ENCODE peak calls at places on chromosomes 3 and 15, in five cellular contexts. D is lung, O is brain microvascular endothelial cell, H is GM12878, L is PC-9. K is an unnamed sample.
A peak's percentile ranks its signal among the peaks of the same experiment; 100 is the strongest.

GRCh38 chr3:182212479-182213076 is 500.9 kb downstream of the SOX2 start:
- DNase-seq in D (peak; percentile 65), O (peak; percentile 1), H (no peak), L (peak; percentile 100), K (peak; percentile 61)

GRCh38 chr3:116815831-116816588 is 106.4 kb downstream of the TUSC7 start:
- DNase-seq in D (no peak), O (no peak), H (no peak), L (no peak), K (no peak)

GRCh38 chr15:62760506-62760905 is 282.0 kb upstream of the TPM1 start:
- DNase-seq in D (no peak), O (no peak), H (no peak), L (no peak), K (no peak)

GRCh38 chr3:43964640-43965039 is 273.9 kb downstream of the ABHD5 start:
- DNase-seq in D (no peak), O (no peak), H (no peak), L (no peak), K (no peak)

GRCh38 chr3:98726084-98726483 is 37.1 kb upstream of the ST3GAL6 start:
- DNase-seq in D (no peak), O (peak; percentile 28), H (no peak), L (no peak), K (peak; percentile 47)

GRCh38 chr15:43134157-43134637 is 811 bp downstream of the TMEM62 start:
- DNase-seq in D (no peak), O (no peak), H (no peak), L (no peak), K (peak; percentile 7)

GRCh38 chr3:127655641-127656040 is 17.1 kb upstream of the ABTB1 start:
- DNase-seq in D (no peak), O (peak; percentile 24), H (no peak), L (no peak), K (no peak)

GRCh38 chr15:62624541-62625399 is 417.8 kb upstream of the TPM1 start:
- DNase-seq in D (no peak), O (peak; percentile 42), H (peak; percentile 27), L (no peak), K (no peak)

GRCh38 chr3:3200632-3201212 is 21.2 kb upstream of the CRBN start:
- DNase-seq in D (peak; percentile 34), O (peak; percentile 51), H (peak; percentile 12), L (no peak), K (peak; percentile 48)

GRCh38 chr15:73924258-73924921 is 1.9 kb upstream of the LOXL1 start:
- DNase-seq in D (no peak), O (peak; percentile 62), H (no peak), L (peak; percentile 74), K (peak; percentile 78)

GRCh38 chr15:52217186-52217585 is 26.0 kb upstream of the GNB5 start:
- DNase-seq in D (no peak), O (no peak), H (no peak), L (no peak), K (no peak)

GRCh38 chr15:79185199-79185598 is 94.6 kb upstream of the RASGRF1 start:
- DNase-seq in D (no peak), O (peak; percentile 11), H (no peak), L (no peak), K (no peak)

GRCh38 chr3:128573707-128574162 is 76.9 kb downstream of the RPN1 start:
- DNase-seq in D (no peak), O (no peak), H (no peak), L (no peak), K (peak; percentile 70)

GRCh38 chr3:31142139-31142538 is 247.7 kb upstream of the GADL1 start:
- DNase-seq in D (no peak), O (no peak), H (no peak), L (no peak), K (no peak)

GRCh38 chr3:107990433-107990832 is 100.4 kb downstream of the CD47 start:
- DNase-seq in D (no peak), O (no peak), H (no peak), L (no peak), K (no peak)

GRCh38 chr15:48062476-48062875 is 58.3 kb upstream of the SLC24A5 start:
- DNase-seq in D (no peak), O (peak; percentile 44), H (no peak), L (no peak), K (peak; percentile 33)

GRCh38 chr3:156760333-156760732 is 65.8 kb upstream of the LEKR1 start:
- DNase-seq in D (no peak), O (no peak), H (peak; percentile 40), L (no peak), K (no peak)

GRCh38 chr15:91104111-91104510 is 4.1 kb downstream of the SV2B start:
- DNase-seq in D (no peak), O (no peak), H (no peak), L (no peak), K (no peak)

GRCh38 chr3:126549861-126550487 is 8.8 kb downstream of the C3orf22 start:
- DNase-seq in D (no peak), O (no peak), H (no peak), L (no peak), K (no peak)

GRCh38 chr3:183502782-183503181 is 52.7 kb downstream of the KLHL6 start:
- DNase-seq in D (no peak), O (no peak), H (no peak), L (no peak), K (no peak)

GRCh38 chr15:43955140-43955539 is 128.3 kb downstream of the WDR76 start:
- DNase-seq in D (no peak), O (no peak), H (no peak), L (no peak), K (no peak)

GRCh38 chr3:57397175-57398026 is 104.9 kb upstream of the ASB14 start:
- DNase-seq in D (peak; percentile 52), O (peak; percentile 44), H (peak; percentile 39), L (peak; percentile 58), K (peak; percentile 62)

GRCh38 chr3:168341192-168341816 is 245.6 kb upstream of the GOLIM4 start:
- DNase-seq in D (no peak), O (peak; percentile 86), H (no peak), L (peak; percentile 53), K (no peak)

GRCh38 chr15:52289629-52290081 is 5.9 kb downstream of the MYO5C start:
- DNase-seq in D (peak; percentile 80), O (no peak), H (no peak), L (peak; percentile 42), K (no peak)

GRCh38 chr15:82021021-82021420 is 24.8 kb downstream of the MEX3B start:
- DNase-seq in D (no peak), O (no peak), H (no peak), L (no peak), K (no peak)

GRCh38 chr3:129597087-129597791 is 9.2 kb downstream of the PLXND1 start:
- DNase-seq in D (no peak), O (peak; percentile 55), H (no peak), L (no peak), K (peak; percentile 57)

GRCh38 chr3:46574881-46575576 is 8.9 kb upstream of the LRRC2 start:
- DNase-seq in D (no peak), O (no peak), H (no peak), L (no peak), K (no peak)

GRCh38 chr15:60590935-60591490 is 112.1 kb upstream of the ICE2 start:
- DNase-seq in D (peak; percentile 42), O (peak; percentile 14), H (no peak), L (no peak), K (peak; percentile 58)

GRCh38 chr15:60591491-60592385 is 112.8 kb upstream of the ICE2 start:
- DNase-seq in D (peak; percentile 46), O (no peak), H (no peak), L (no peak), K (peak; percentile 53)

GRCh38 chr15:60589728-60590127 is 110.8 kb upstream of the ICE2 start:
- DNase-seq in D (no peak), O (no peak), H (no peak), L (no peak), K (no peak)

GRCh38 chr15:60594071-60594470 is 115.1 kb upstream of the ICE2 start:
- DNase-seq in D (no peak), O (no peak), H (no peak), L (no peak), K (no peak)

GRCh38 chr15:60592386-60593339 is 113.7 kb upstream of the ICE2 start:
- DNase-seq in D (peak; percentile 82), O (peak; percentile 29), H (no peak), L (peak; percentile 67), K (peak; percentile 74)
- H3K27ac ChIP-seq in D (peak overlapping the region; percentile 97), O (no peak overlapping the region), H (no peak overlapping the region), L (no peak overlapping the region), K (peak overlapping the region; percentile 2)

GRCh38 chr3:50321146-50321843 is 1.2 kb downstream of the HYAL2 start:
- DNase-seq in D (peak; percentile 88), O (peak; percentile 81), H (peak; percentile 42), L (peak; percentile 69), K (peak; percentile 91)

GRCh38 chr3:50319181-50319871 is 3.2 kb downstream of the HYAL2 start:
- DNase-seq in D (no peak), O (no peak), H (no peak), L (no peak), K (no peak)

GRCh38 chr3:50321844-50322385 is 630 bp downstream of the HYAL2 start:
- DNase-seq in D (peak; percentile 46), O (no peak), H (no peak), L (no peak), K (no peak)

GRCh38 chr3:50319872-50320625 is 2.5 kb downstream of the HYAL2 start:
- DNase-seq in D (no peak), O (no peak), H (no peak), L (no peak), K (peak; percentile 46)

DNA sequence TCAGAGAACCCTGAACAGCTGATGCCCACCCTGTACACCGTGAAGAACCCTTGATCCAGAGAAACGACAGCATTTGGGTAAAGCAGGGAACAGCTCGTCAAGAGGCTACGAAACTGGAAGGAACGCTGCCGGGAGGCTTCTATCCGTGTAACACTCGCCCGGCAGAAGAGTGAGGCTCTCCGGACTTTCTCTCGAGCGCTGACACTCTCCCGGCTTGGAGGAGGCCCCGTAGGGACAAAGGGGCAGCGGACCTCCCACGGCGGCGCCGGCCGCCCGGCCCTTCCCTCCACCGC is 1.7 kb downstream of the HYAL2 start:
- DNase-seq in D (no peak), O (no peak), H (no peak), L (no peak), K (no peak)
- H3K27ac ChIP-seq in D (peak overlapping the region; percentile 89), O (peak overlapping the region; percentile 100), H (peak overlapping the region; percentile 88), L (peak overlapping the region; percentile 23), K (peak overlapping the region; percentile 87)

DNA sequence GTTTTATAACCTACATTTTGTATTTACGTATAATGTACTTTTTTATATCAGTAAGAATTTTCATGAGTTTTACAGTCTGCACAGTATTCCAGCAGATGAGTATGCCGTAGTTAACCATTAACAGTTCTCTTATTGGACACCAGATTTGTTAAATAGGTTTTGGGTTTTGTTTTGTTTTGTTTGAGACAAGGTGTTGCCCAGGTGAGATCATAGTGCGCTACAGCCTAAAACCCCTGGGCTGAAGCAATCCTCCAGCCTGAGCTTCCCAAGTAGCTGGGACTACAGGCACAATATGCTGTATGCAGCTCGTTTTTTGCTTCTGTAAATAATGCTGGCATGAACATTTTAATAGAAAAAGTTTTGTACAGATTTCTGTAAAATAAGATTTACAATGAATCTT is 88.6 kb upstream of the CHD2 start:
- DNase-seq in D (no peak), O (no peak), H (no peak), L (peak; percentile 66), K (no peak)
- H3K27ac ChIP-seq in D (peak overlapping the region; percentile 64), O (no peak overlapping the region), H (no peak overlapping the region), L (peak overlapping the region; percentile 99), K (no peak overlapping the region)

GRCh38 chr3:187368251-187368733 is at the start of gene RTP4:
- DNase-seq in D (no peak), O (no peak), H (peak; percentile 82), L (no peak), K (peak; percentile 61)

GRCh38 chr3:187367561-187368103 is 553 bp upstream of the RTP4 start:
- DNase-seq in D (no peak), O (no peak), H (no peak), L (no peak), K (no peak)

GRCh38 chr3:187370051-187370450 is 1.9 kb downstream of the RTP4 start:
- DNase-seq in D (no peak), O (no peak), H (no peak), L (no peak), K (no peak)

GRCh38 chr3:187368765-187369450 is 723 bp downstream of the RTP4 start:
- DNase-seq in D (no peak), O (no peak), H (no peak), L (no peak), K (no peak)
- H3K27ac ChIP-seq in D (peak overlapping the region; percentile 84), O (no peak overlapping the region), H (peak overlapping the region; percentile 98), L (no peak overlapping the region), K (no peak overlapping the region)